ENCODE peak calls at places on chromosomes 7 and 10, in eight cellular contexts. One of them, this sample, is unnamed.

GRCh38 chr7:143507534-143507933 is 29.9 kb downstream of the TAS2R41 start:
- DNase-seq in endothelial cell: no peak
- DNase-seq in AG10803: no peak
- DNase-seq in activated T-helper 1 cell treated with Interleukin-2 at 50 U/mL for 16 hours: no peak
- DNase-seq in fibroblast of the aortic adventitia: no peak
- DNase-seq in SW480: no peak
- DNase-seq in RWPE1: no peak
- DNase-seq in ELR: no peak
- DNase-seq in this sample: no peak

GRCh38 chr10:103395754-103396066 is 565 bp downstream of the ATP5MK start:
- DNase-seq in ELR: peak
- DNase-seq in activated T-helper 1 cell treated with Interleukin-2 at 50 U/mL for 16 hours: no peak
- DNase-seq in SW480: peak
- DNase-seq in fibroblast of the aortic adventitia: no peak
- DNase-seq in endothelial cell: no peak
- DNase-seq in RWPE1: peak
- DNase-seq in AG10803: peak
- DNase-seq in this sample: peak

GRCh38 chr7:102469351-102469971 is 4.7 kb downstream of the LRWD1 start:
- DNase-seq in RWPE1: no peak
- DNase-seq in SW480: no peak
- DNase-seq in activated T-helper 1 cell treated with Interleukin-2 at 50 U/mL for 16 hours: no peak
- DNase-seq in fibroblast of the aortic adventitia: no peak
- DNase-seq in endothelial cell: no peak
- DNase-seq in ELR: no peak
- DNase-seq in AG10803: no peak
- DNase-seq in this sample: no peak

GRCh38 chr7:46145412-46145811 is 224.3 kb upstream of the IGFBP3 start:
- DNase-seq in ELR: peak
- DNase-seq in AG10803: peak
- DNase-seq in fibroblast of the aortic adventitia: peak
- DNase-seq in RWPE1: peak
- DNase-seq in activated T-helper 1 cell treated with Interleukin-2 at 50 U/mL for 16 hours: no peak
- DNase-seq in endothelial cell: no peak
- DNase-seq in SW480: peak
- DNase-seq in this sample: peak

GRCh38 chr10:77686096-77686495 is 48.5 kb upstream of the KCNMA1 start:
- DNase-seq in AG10803: no peak
- DNase-seq in endothelial cell: no peak
- DNase-seq in SW480: no peak
- DNase-seq in ELR: no peak
- DNase-seq in RWPE1: no peak
- DNase-seq in fibroblast of the aortic adventitia: no peak
- DNase-seq in activated T-helper 1 cell treated with Interleukin-2 at 50 U/mL for 16 hours: no peak
- DNase-seq in this sample: no peak

GRCh38 chr10:99619090-99619800 is 994 bp downstream of the SLC25A28 start:
- DNase-seq in fibroblast of the aortic adventitia: peak
- DNase-seq in ELR: peak
- DNase-seq in endothelial cell: no peak
- DNase-seq in AG10803: peak
- DNase-seq in SW480: no peak
- DNase-seq in activated T-helper 1 cell treated with Interleukin-2 at 50 U/mL for 16 hours: no peak
- DNase-seq in RWPE1: no peak
- DNase-seq in this sample: peak

GRCh38 chr7:100563809-100564400 is 9.8 kb downstream of the SAP25 start:
- DNase-seq in RWPE1: peak
- DNase-seq in AG10803: peak
- DNase-seq in endothelial cell: peak
- DNase-seq in activated T-helper 1 cell treated with Interleukin-2 at 50 U/mL for 16 hours: peak
- DNase-seq in fibroblast of the aortic adventitia: peak
- DNase-seq in SW480: peak
- DNase-seq in ELR: peak
- DNase-seq in this sample: peak

GRCh38 chr10:1063232-1063862 is 7.2 kb downstream of the WDR37 start:
- DNase-seq in activated T-helper 1 cell treated with Interleukin-2 at 50 U/mL for 16 hours: no peak
- DNase-seq in fibroblast of the aortic adventitia: no peak
- DNase-seq in endothelial cell: no peak
- DNase-seq in ELR: no peak
- DNase-seq in SW480: no peak
- DNase-seq in AG10803: no peak
- DNase-seq in RWPE1: no peak
- DNase-seq in this sample: no peak

GRCh38 chr7:100247152-100247757 is 27.5 kb downstream of the PVRIG start:
- DNase-seq in fibroblast of the aortic adventitia: peak
- DNase-seq in RWPE1: peak
- DNase-seq in SW480: peak
- DNase-seq in activated T-helper 1 cell treated with Interleukin-2 at 50 U/mL for 16 hours: no peak
- DNase-seq in ELR: peak
- DNase-seq in endothelial cell: peak
- DNase-seq in AG10803: peak
- DNase-seq in this sample: peak

GRCh38 chr10:130421909-130422308 is 285.7 kb downstream of the GLRX3 start:
- DNase-seq in fibroblast of the aortic adventitia: no peak
- DNase-seq in ELR: no peak
- DNase-seq in RWPE1: no peak
- DNase-seq in endothelial cell: no peak
- DNase-seq in AG10803: no peak
- DNase-seq in activated T-helper 1 cell treated with Interleukin-2 at 50 U/mL for 16 hours: no peak
- DNase-seq in SW480: no peak
- DNase-seq in this sample: no peak

GRCh38 chr7:151570366-151570915 is 50.7 kb upstream of the RHEB start:
- DNase-seq in endothelial cell: no peak
- DNase-seq in activated T-helper 1 cell treated with Interleukin-2 at 50 U/mL for 16 hours: no peak
- DNase-seq in RWPE1: peak
- DNase-seq in AG10803: peak
- DNase-seq in fibroblast of the aortic adventitia: peak
- DNase-seq in SW480: peak
- DNase-seq in ELR: peak
- DNase-seq in this sample: peak

GRCh38 chr10:100481462-100482081 is 18.8 kb downstream of the WNT8B start:
- DNase-seq in ELR: peak
- DNase-seq in endothelial cell: peak
- DNase-seq in RWPE1: peak
- DNase-seq in SW480: peak
- DNase-seq in fibroblast of the aortic adventitia: peak
- DNase-seq in activated T-helper 1 cell treated with Interleukin-2 at 50 U/mL for 16 hours: peak
- DNase-seq in AG10803: peak
- DNase-seq in this sample: peak

GRCh38 chr7:74569501-74570075 is 87.9 kb upstream of the GTF2I start:
- DNase-seq in ELR: no peak
- DNase-seq in activated T-helper 1 cell treated with Interleukin-2 at 50 U/mL for 16 hours: no peak
- DNase-seq in endothelial cell: no peak
- DNase-seq in AG10803: no peak
- DNase-seq in fibroblast of the aortic adventitia: no peak
- DNase-seq in SW480: no peak
- DNase-seq in RWPE1: no peak
- DNase-seq in this sample: no peak

GRCh38 chr10:1022413-1022812 is 3.2 kb downstream of the IDI2 start:
- DNase-seq in AG10803: no peak
- DNase-seq in ELR: no peak
- DNase-seq in endothelial cell: no peak
- DNase-seq in SW480: no peak
- DNase-seq in RWPE1: no peak
- DNase-seq in activated T-helper 1 cell treated with Interleukin-2 at 50 U/mL for 16 hours: no peak
- DNase-seq in fibroblast of the aortic adventitia: no peak
- DNase-seq in this sample: no peak

GRCh38 chr7:147207988-147208387 is 1091.4 kb downstream of the CNTNAP2 start:
- DNase-seq in fibroblast of the aortic adventitia: no peak
- DNase-seq in SW480: no peak
- DNase-seq in ELR: no peak
- DNase-seq in RWPE1: no peak
- DNase-seq in activated T-helper 1 cell treated with Interleukin-2 at 50 U/mL for 16 hours: no peak
- DNase-seq in endothelial cell: no peak
- DNase-seq in AG10803: no peak
- DNase-seq in this sample: no peak

GRCh38 chr7:82375713-82376112 is 67.9 kb downstream of the CACNA2D1 start:
- DNase-seq in ELR: no peak
- DNase-seq in activated T-helper 1 cell treated with Interleukin-2 at 50 U/mL for 16 hours: no peak
- DNase-seq in RWPE1: no peak
- DNase-seq in AG10803: no peak
- DNase-seq in fibroblast of the aortic adventitia: no peak
- DNase-seq in endothelial cell: no peak
- DNase-seq in SW480: no peak
- DNase-seq in this sample: no peak

GRCh38 chr7:120856621-120857352 is 1.2 kb downstream of the TSPAN12 start:
- DNase-seq in ELR: peak
- DNase-seq in SW480: peak
- DNase-seq in activated T-helper 1 cell treated with Interleukin-2 at 50 U/mL for 16 hours: no peak
- DNase-seq in fibroblast of the aortic adventitia: no peak
- DNase-seq in RWPE1: no peak
- DNase-seq in AG10803: peak
- DNase-seq in endothelial cell: peak
- DNase-seq in this sample: peak

GRCh38 chr7:95602421-95602820 is 6.1 kb upstream of the PDK4 start:
- DNase-seq in ELR: no peak
- DNase-seq in endothelial cell: no peak
- DNase-seq in fibroblast of the aortic adventitia: no peak
- DNase-seq in activated T-helper 1 cell treated with Interleukin-2 at 50 U/mL for 16 hours: no peak
- DNase-seq in AG10803: no peak
- DNase-seq in SW480: no peak
- DNase-seq in RWPE1: no peak
- DNase-seq in this sample: no peak

GRCh38 chr10:67607472-67607871 is 88.5 kb downstream of the CTNNA3 start:
- DNase-seq in RWPE1: peak
- DNase-seq in fibroblast of the aortic adventitia: no peak
- DNase-seq in AG10803: no peak
- DNase-seq in ELR: peak
- DNase-seq in SW480: no peak
- DNase-seq in activated T-helper 1 cell treated with Interleukin-2 at 50 U/mL for 16 hours: no peak
- DNase-seq in endothelial cell: no peak
- DNase-seq in this sample: no peak

GRCh38 chr7:3733541-3734140 is 432.6 kb downstream of the SDK1 start:
- DNase-seq in fibroblast of the aortic adventitia: no peak
- DNase-seq in activated T-helper 1 cell treated with Interleukin-2 at 50 U/mL for 16 hours: no peak
- DNase-seq in ELR: no peak
- DNase-seq in AG10803: no peak
- DNase-seq in RWPE1: no peak
- DNase-seq in SW480: no peak
- DNase-seq in endothelial cell: no peak
- DNase-seq in this sample: no peak

GRCh38 chr10:32865170-32865569 is 92.9 kb downstream of the ITGB1 start:
- DNase-seq in fibroblast of the aortic adventitia: no peak
- DNase-seq in activated T-helper 1 cell treated with Interleukin-2 at 50 U/mL for 16 hours: no peak
- DNase-seq in AG10803: no peak
- DNase-seq in SW480: no peak
- DNase-seq in ELR: no peak
- DNase-seq in RWPE1: no peak
- DNase-seq in endothelial cell: no peak
- DNase-seq in this sample: no peak

GRCh38 chr7:108147031-108147563 is 16.9 kb upstream of the LAMB4 start:
- DNase-seq in SW480: no peak
- DNase-seq in AG10803: no peak
- DNase-seq in fibroblast of the aortic adventitia: no peak
- DNase-seq in endothelial cell: no peak
- DNase-seq in ELR: no peak
- DNase-seq in activated T-helper 1 cell treated with Interleukin-2 at 50 U/mL for 16 hours: no peak
- DNase-seq in RWPE1: no peak
- DNase-seq in this sample: no peak

GRCh38 chr10:103727546-103727963 is 127.8 kb downstream of the SH3PXD2A start:
- DNase-seq in endothelial cell: no peak
- DNase-seq in RWPE1: no peak
- DNase-seq in fibroblast of the aortic adventitia: peak
- DNase-seq in activated T-helper 1 cell treated with Interleukin-2 at 50 U/mL for 16 hours: no peak
- DNase-seq in AG10803: no peak
- DNase-seq in ELR: no peak
- DNase-seq in SW480: no peak
- DNase-seq in this sample: no peak

GRCh38 chr10:21528452-21529235 is 3.2 kb upstream of the SKIDA1 start:
- DNase-seq in activated T-helper 1 cell treated with Interleukin-2 at 50 U/mL for 16 hours: no peak
- DNase-seq in SW480: no peak
- DNase-seq in endothelial cell: no peak
- DNase-seq in ELR: no peak
- DNase-seq in fibroblast of the aortic adventitia: no peak
- DNase-seq in AG10803: no peak
- DNase-seq in RWPE1: no peak
- DNase-seq in this sample: no peak

GRCh38 chr7:92297736-92298135 is 52.0 kb downstream of the ANKIB1 start:
- DNase-seq in ELR: no peak
- DNase-seq in SW480: no peak
- DNase-seq in AG10803: no peak
- DNase-seq in fibroblast of the aortic adventitia: no peak
- DNase-seq in activated T-helper 1 cell treated with Interleukin-2 at 50 U/mL for 16 hours: no peak
- DNase-seq in endothelial cell: no peak
- DNase-seq in RWPE1: no peak
- DNase-seq in this sample: no peak

GRCh38 chr7:43701502-43701859 is 27.8 kb downstream of the COA1 start:
- DNase-seq in RWPE1: no peak
- DNase-seq in activated T-helper 1 cell treated with Interleukin-2 at 50 U/mL for 16 hours: no peak
- DNase-seq in AG10803: peak
- DNase-seq in ELR: no peak
- DNase-seq in endothelial cell: no peak
- DNase-seq in SW480: no peak
- DNase-seq in fibroblast of the aortic adventitia: no peak
- DNase-seq in this sample: peak

GRCh38 chr10:78684954-78685353 is 383.8 kb upstream of the ZMIZ1 start:
- DNase-seq in SW480: no peak
- DNase-seq in endothelial cell: no peak
- DNase-seq in fibroblast of the aortic adventitia: no peak
- DNase-seq in AG10803: no peak
- DNase-seq in RWPE1: no peak
- DNase-seq in ELR: no peak
- DNase-seq in activated T-helper 1 cell treated with Interleukin-2 at 50 U/mL for 16 hours: no peak
- DNase-seq in this sample: no peak